ENCODE peak calls at places on chromosomes 4 and X, in six cellular contexts. C is hepatocyte, S is A549, Q is WERI-Rb-1, B is AG09309, F is neural progenitor cell. I is an unnamed sample.

GRCh38 chrX:65532016-65532415 is 2.6 kb downstream of the LAS1L start:
- DNase-seq in C (no peak), S (no peak), Q (no peak), B (no peak), F (no peak), I (no peak)

GRCh38 chr4:100519205-100519604 is 1.4 kb upstream of the EMCN start:
- DNase-seq in C (no peak), S (no peak), Q (no peak), B (no peak), F (no peak), I (no peak)

GRCh38 chr4:43776371-43776770 is 672.2 kb downstream of the KCTD8 start:
- DNase-seq in C (peak; percentile 11), S (no peak), Q (no peak), B (no peak), F (no peak), I (no peak)

GRCh38 chr4:1400191-1400805 is 5.9 kb downstream of the NKX1-1 start:
- DNase-seq in C (no peak), S (no peak), Q (peak; percentile 4), B (no peak), F (no peak), I (no peak)

GRCh38 chr4:168654206-168655174 is 157.6 kb downstream of the PALLD start:
- DNase-seq in C (no peak), S (no peak), Q (no peak), B (no peak), F (no peak), I (no peak)

GRCh38 chr4:169810325-169811323 is 52.9 kb upstream of the HPF1 start:
- DNase-seq in C (peak; percentile 88), S (peak; percentile 76), Q (peak; percentile 50), B (peak; percentile 60), F (peak; percentile 88), I (peak; percentile 54)

GRCh38 chrX:118062817-118063615 is 53.6 kb downstream of the KLHL13 start:
- DNase-seq in C (no peak), S (no peak), Q (no peak), B (no peak), F (no peak), I (no peak)

GRCh38 chr4:163565228-163566040 is 70.9 kb downstream of the TMA16 start:
- DNase-seq in C (no peak), S (no peak), Q (peak; percentile 41), B (no peak), F (no peak), I (no peak)

GRCh38 chrX:13923845-13924244 is 105.8 kb downstream of the GEMIN8 start:
- DNase-seq in C (no peak), S (no peak), Q (peak; percentile 13), B (no peak), F (no peak), I (no peak)

GRCh38 chrX:69136546-69137331 is 28.5 kb downstream of the PJA1 start:
- DNase-seq in C (peak; percentile 38), S (no peak), Q (no peak), B (no peak), F (peak; percentile 72), I (no peak)

GRCh38 chr4:123304151-123305021 is 92.2 kb upstream of the SPRY1 start:
- DNase-seq in C (no peak), S (no peak), Q (peak; percentile 15), B (no peak), F (peak; percentile 94), I (no peak)

GRCh38 chr4:125265846-125266245 is 48.9 kb upstream of the FAT4 start:
- DNase-seq in C (no peak), S (no peak), Q (no peak), B (no peak), F (no peak), I (no peak)

GRCh38 chr4:8322794-8323704 is 53.5 kb downstream of the HTRA3 start:
- DNase-seq in C (no peak), S (no peak), Q (peak; percentile 3), B (no peak), F (no peak), I (no peak)

GRCh38 chrX:3820170-3820569 is 106.7 kb upstream of the PRKX start:
- DNase-seq in C (peak; percentile 36), S (no peak), Q (no peak), B (peak; percentile 33), F (no peak), I (no peak)

GRCh38 chr4:24622435-24622834 is 38.1 kb upstream of the DHX15 start:
- DNase-seq in C (no peak), S (no peak), Q (no peak), B (no peak), F (no peak), I (no peak)

GRCh38 chr4:105288121-105288520 is 141.4 kb downstream of the TET2 start:
- DNase-seq in C (no peak), S (no peak), Q (no peak), B (no peak), F (no peak), I (no peak)

GRCh38 chrX:130170752-130171445 is 863 bp upstream of the RAB33A start:
- DNase-seq in C (peak; percentile 36), S (peak; percentile 59), Q (no peak), B (no peak), F (peak; percentile 77), I (no peak)

GRCh38 chr4:54050214-54050904 is 14.0 kb downstream of the CHIC2 start:
- DNase-seq in C (no peak), S (no peak), Q (no peak), B (no peak), F (no peak), I (no peak)

GRCh38 chr4:75834772-75835154 is 67.5 kb downstream of the PPEF2 start:
- DNase-seq in C (no peak), S (peak; percentile 50), Q (no peak), B (no peak), F (no peak), I (no peak)

GRCh38 chr4:187739771-187740170 is 255.8 kb upstream of the ZFP42 start:
- DNase-seq in C (no peak), S (peak; percentile 18), Q (no peak), B (no peak), F (no peak), I (no peak)

GRCh38 chr4:47733506-47733905 is 104.4 kb downstream of the CORIN start:
- DNase-seq in C (peak; percentile 12), S (no peak), Q (no peak), B (no peak), F (no peak), I (no peak)

GRCh38 chr4:80312124-80312523 is 23.4 kb upstream of the CFAP299 start:
- DNase-seq in C (no peak), S (no peak), Q (no peak), B (no peak), F (no peak), I (no peak)

DNA sequence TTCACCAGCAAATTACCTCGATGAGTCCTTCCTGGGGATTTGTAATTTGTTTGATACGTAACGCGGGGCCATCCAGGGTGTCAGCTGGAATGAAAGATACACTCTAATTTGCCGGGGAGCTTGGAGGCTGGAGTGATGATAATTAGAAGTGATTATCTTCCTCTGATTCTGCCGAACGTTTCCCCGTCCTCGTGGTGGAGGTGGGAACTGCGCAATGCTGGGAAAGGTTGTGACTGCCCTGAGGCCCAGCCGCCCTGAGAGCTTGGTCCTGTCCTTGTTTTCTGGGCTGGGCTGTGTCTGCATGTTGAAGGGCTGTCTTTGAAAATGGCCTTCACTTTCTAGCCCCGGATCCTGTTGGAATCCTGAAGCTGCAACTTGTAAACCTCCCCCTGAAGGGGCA is 48.0 kb downstream of the SORCS2 start:
- DNase-seq in C (no peak), S (no peak), Q (peak; percentile 83), B (no peak), F (no peak), I (no peak)
- TF ChIP-seq CTCF in C (peak; percentile 3), S (no peak), Q (peak; percentile 57), B (no peak), F (no peak), I (no peak)

GRCh38 chr4:36303430-36304137 is 22.2 kb downstream of the DTHD1 start:
- DNase-seq in C (no peak), S (no peak), Q (no peak), B (no peak), F (no peak), I (no peak)
- H3K4me3 ChIP-seq in C (no peak overlapping the region), S (no peak overlapping the region), Q (no peak overlapping the region), B (no peak overlapping the region), F (no peak overlapping the region), I (no peak overlapping the region)

GRCh38 chr4:154630307-154630706 is 17.9 kb upstream of the FGG start:
- DNase-seq in C (no peak), S (no peak), Q (no peak), B (no peak), F (no peak), I (no peak)

GRCh38 chr4:154623995-154624394 is 11.5 kb upstream of the FGG start:
- DNase-seq in C (no peak), S (no peak), Q (no peak), B (no peak), F (no peak), I (no peak)

GRCh38 chr4:154622598-154622997 is 10.1 kb upstream of the FGG start:
- DNase-seq in C (peak; percentile 82), S (peak; percentile 63), Q (peak; percentile 38), B (no peak), F (peak; percentile 75), I (no peak)

GRCh38 chr4:154626793-154627484 is 14.5 kb upstream of the FGG start:
- DNase-seq in C (peak; percentile 88), S (peak; percentile 58), Q (peak; percentile 89), B (no peak), F (peak; percentile 90), I (no peak)
- TF ChIP-seq CTCF in C (peak; percentile 69), S (peak; percentile 65), Q (peak; percentile 97), B (peak; percentile 44), F (peak; percentile 73), I (peak; percentile 64)

GRCh38 chrX:79365591-79365990 is 1.5 kb downstream of the ITM2A start:
- DNase-seq in C (no peak), S (no peak), Q (no peak), B (no peak), F (no peak), I (no peak)

GRCh38 chrX:79369871-79370270 is 2.7 kb upstream of the ITM2A start:
- DNase-seq in C (no peak), S (no peak), Q (no peak), B (no peak), F (no peak), I (no peak)

GRCh38 chrX:79366556-79366887 is 612 bp downstream of the ITM2A start:
- DNase-seq in C (no peak), S (no peak), Q (no peak), B (no peak), F (no peak), I (no peak)

GRCh38 chrX:79367907-79368306 is 773 bp upstream of the ITM2A start:
- DNase-seq in C (no peak), S (no peak), Q (no peak), B (no peak), F (no peak), I (no peak)

GRCh38 chrX:79366888-79367749 is at the start of gene ITM2A:
- DNase-seq in C (peak; percentile 35), S (no peak), Q (no peak), B (no peak), F (peak; percentile 58), I (no peak)
- H3K4me3 ChIP-seq in C (peak within 1 kb of the TSS; percentile 24), S (peak within 1 kb of the TSS; percentile 12), Q (no peak within 1 kb of the TSS), B (no peak within 1 kb of the TSS), F (peak within 1 kb of the TSS; percentile 44), I (no peak within 1 kb of the TSS)

I was measured in HFF-Myc.